ENCODE peak calls at places on chromosome 20, in ten cellular contexts. R is ovary, U is cardiac muscle cell, P is IMR-90, H is heart left ventricle, D is BE2C, Z is HepG2, W is left lung, F is brain microvascular endothelial cell, J is astrocyte. B is an unnamed sample. For H3K27me3, the result is how much of the 10 kb centered on the place peaks cover.

GRCh38 chr20:57657537-57658446 is 37.6 kb upstream of the ZBP1 start:
- DNase-seq in R (no peak), U (no peak), P (no peak), H (peak), D (no peak), Z (peak), W (peak), F (no peak), J (no peak), B (peak)

GRCh38 chr20:25056601-25057233 is 1.2 kb downstream of the ACSS1 start:
- DNase-seq in R (peak), U (peak), P (no peak), H (peak), D (no peak), Z (no peak), W (peak), F (no peak), J (no peak), B (no peak)

GRCh38 chr20:31661625-31662371 is 24.1 kb downstream of the COX4I2 start:
- DNase-seq in R (peak), U (peak), P (peak), H (peak), D (peak), Z (peak), W (peak), F (peak), J (peak), B (peak)

GRCh38 chr20:41218466-41218865 is 81.1 kb downstream of the PLCG1 start:
- DNase-seq in R (no peak), U (peak), P (peak), H (no peak), D (no peak), Z (no peak), W (no peak), F (peak), J (peak), B (peak)

GRCh38 chr20:46688151-46689081 is 828 bp downstream of the TP53RK start:
- DNase-seq in R (no peak), U (peak), P (peak), H (no peak), D (no peak), Z (no peak), W (no peak), F (peak), J (peak), B (peak)

GRCh38 chr20:14333734-14334133 is 3.7 kb downstream of the FLRT3 start:
- DNase-seq in R (no peak), U (no peak), P (no peak), H (no peak), D (no peak), Z (no peak), W (no peak), F (no peak), J (no peak), B (no peak)

GRCh38 chr20:51026317-51026716 is 3.4 kb upstream of the KCNG1 start:
- DNase-seq in R (no peak), U (no peak), P (no peak), H (no peak), D (no peak), Z (no peak), W (no peak), F (no peak), J (no peak), B (no peak)

GRCh38 chr20:44572551-44573500 is 9.6 kb upstream of the PKIG start:
- DNase-seq in R (peak), U (peak), P (peak), H (peak), D (no peak), Z (no peak), W (no peak), F (peak), J (peak), B (peak)

GRCh38 chr20:51440589-51440988 is 101.9 kb downstream of the NFATC2 start:
- DNase-seq in R (no peak), U (no peak), P (no peak), H (no peak), D (no peak), Z (no peak), W (no peak), F (no peak), J (no peak), B (no peak)

GRCh38 chr20:2385026-2385425 is 4.3 kb downstream of the TGM6 start:
- DNase-seq in R (no peak), U (no peak), P (no peak), H (no peak), D (no peak), Z (no peak), W (no peak), F (no peak), J (peak), B (no peak)

DNA sequence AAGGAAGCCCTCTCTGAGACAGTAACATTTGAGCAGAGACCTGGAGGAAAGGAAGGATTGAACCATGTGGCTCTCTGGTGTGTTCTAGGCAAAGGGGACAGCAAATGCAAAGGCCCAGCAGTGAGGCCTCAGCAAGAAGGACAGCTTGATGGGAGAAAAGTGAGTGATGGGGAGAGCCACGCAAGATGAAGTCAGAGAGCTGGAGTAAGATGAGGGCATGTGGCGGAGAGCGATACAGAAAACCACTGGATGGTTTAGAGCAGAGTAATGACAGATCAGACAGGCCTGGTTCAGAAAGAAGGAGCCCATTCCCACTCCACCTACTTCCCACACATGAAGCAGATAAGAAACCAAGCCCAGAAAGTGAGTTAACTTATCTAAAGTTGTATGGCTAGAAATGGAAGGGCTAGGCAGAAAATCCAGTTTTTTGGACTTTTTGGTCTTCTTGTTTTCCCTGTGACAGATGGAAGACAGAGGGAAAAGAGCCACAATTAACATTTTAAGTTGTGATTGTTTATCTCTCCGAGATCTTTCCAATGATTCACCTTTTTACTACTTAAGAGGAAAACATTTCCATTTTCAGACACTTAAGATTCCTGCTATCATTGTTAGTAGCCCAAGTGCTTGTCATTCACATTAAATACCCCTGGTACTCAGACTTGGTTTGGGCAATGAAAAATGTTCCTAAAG is 723 bp upstream of the SNPH start:
- DNase-seq in R (no peak), U (no peak), P (no peak), H (no peak), D (no peak), Z (no peak), W (no peak), F (no peak), J (peak), B (peak)
- H3K4me3 ChIP-seq in R (peak), U (peak), P (peak), H (peak), D (no peak), Z (peak), W (peak), F (peak), J (peak), B (no peak)

GRCh38 chr20:48448601-48449384 is 379.0 kb downstream of the PREX1 start:
- DNase-seq in R (no peak), U (no peak), P (no peak), H (no peak), D (no peak), Z (no peak), W (no peak), F (no peak), J (peak), B (no peak)
- TF ChIP-seq CTCF in R (no peak), U (no peak), P (no peak), H (peak), D (no peak), Z (no peak), W (no peak), F (no peak), J (no peak), B (no peak)

DNA sequence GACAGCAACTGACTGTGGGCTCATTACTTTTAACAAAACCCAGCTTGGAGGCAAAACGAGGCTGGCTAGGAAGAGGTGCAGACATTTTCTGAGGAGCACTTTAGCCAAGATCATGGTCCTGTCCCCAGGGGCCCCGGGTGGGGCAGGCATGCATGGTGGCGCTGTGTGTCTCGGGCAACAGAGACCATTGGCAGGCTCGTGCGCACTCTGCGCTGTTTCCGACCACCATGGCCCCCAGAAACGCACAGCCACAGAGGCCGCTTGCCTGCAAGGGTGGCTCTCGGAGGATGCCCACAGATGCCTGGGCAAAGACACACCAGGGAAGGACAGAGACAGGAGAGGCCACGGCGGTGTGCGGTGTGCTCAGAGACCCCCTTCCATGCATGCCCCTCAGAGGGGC is 6.7 kb downstream of the BHLHE23 start:
- DNase-seq in R (no peak), U (no peak), P (no peak), H (no peak), D (no peak), Z (no peak), W (no peak), F (no peak), J (no peak), B (no peak)
- H3K27me3 ChIP-seq in R (under half), U (half or more), P (half or more), H (half or more), D (half or more), Z (half or more), W (under half), F (half or more), J (half or more), B (under half)

GRCh38 chr20:59435496-59435895 is 135.1 kb downstream of the EDN3 start:
- DNase-seq in R (no peak), U (no peak), P (no peak), H (no peak), D (no peak), Z (no peak), W (no peak), F (no peak), J (no peak), B (no peak)
- H3K4me3 ChIP-seq in R (no peak), U (no peak), P (no peak), H (no peak), D (no peak), Z (no peak), W (no peak), F (no peak), J (no peak), B (no peak)

GRCh38 chr20:48421547-48421946 is 406.3 kb downstream of the PREX1 start:
- DNase-seq in R (no peak), U (no peak), P (no peak), H (no peak), D (no peak), Z (no peak), W (no peak), F (no peak), J (no peak), B (no peak)
- TF ChIP-seq CTCF in R (no peak), U (no peak), P (no peak), H (no peak), D (peak), Z (peak), W (no peak), F (no peak), J (no peak), B (no peak)

GRCh38 chr20:23086931-23087411 is 847 bp upstream of the CD93 start:
- DNase-seq in R (peak), U (no peak), P (no peak), H (peak), D (no peak), Z (no peak), W (peak), F (no peak), J (no peak), B (no peak)
- H3K27me3 ChIP-seq in R (under half), U (under half), P (under half), H (under half), D (under half), Z (under half), W (under half), F (under half), J (under half), B (under half)

GRCh38 chr20:61802721-61803311 is 262.9 kb downstream of the TAF4 start:
- DNase-seq in R (no peak), U (no peak), P (no peak), H (no peak), D (no peak), Z (no peak), W (no peak), F (no peak), J (no peak), B (no peak)

GRCh38 chr20:61803416-61803902 is 262.2 kb downstream of the TAF4 start:
- DNase-seq in R (no peak), U (no peak), P (no peak), H (no peak), D (no peak), Z (no peak), W (no peak), F (no peak), J (peak), B (no peak)

GRCh38 chr20:61804896-61805295 is 260.8 kb downstream of the TAF4 start:
- DNase-seq in R (no peak), U (no peak), P (no peak), H (no peak), D (no peak), Z (no peak), W (no peak), F (no peak), J (peak), B (no peak)

GRCh38 chr20:61805365-61805764 is 260.3 kb downstream of the TAF4 start:
- DNase-seq in R (no peak), U (no peak), P (no peak), H (no peak), D (no peak), Z (no peak), W (no peak), F (no peak), J (no peak), B (no peak)

GRCh38 chr20:61803903-61804804 is 261.5 kb downstream of the TAF4 start:
- DNase-seq in R (peak), U (peak), P (peak), H (no peak), D (no peak), Z (no peak), W (no peak), F (no peak), J (peak), B (no peak)
- H3K4me3 ChIP-seq in R (no peak), U (no peak), P (peak), H (no peak), D (no peak), Z (no peak), W (no peak), F (no peak), J (no peak), B (no peak)

DNA sequence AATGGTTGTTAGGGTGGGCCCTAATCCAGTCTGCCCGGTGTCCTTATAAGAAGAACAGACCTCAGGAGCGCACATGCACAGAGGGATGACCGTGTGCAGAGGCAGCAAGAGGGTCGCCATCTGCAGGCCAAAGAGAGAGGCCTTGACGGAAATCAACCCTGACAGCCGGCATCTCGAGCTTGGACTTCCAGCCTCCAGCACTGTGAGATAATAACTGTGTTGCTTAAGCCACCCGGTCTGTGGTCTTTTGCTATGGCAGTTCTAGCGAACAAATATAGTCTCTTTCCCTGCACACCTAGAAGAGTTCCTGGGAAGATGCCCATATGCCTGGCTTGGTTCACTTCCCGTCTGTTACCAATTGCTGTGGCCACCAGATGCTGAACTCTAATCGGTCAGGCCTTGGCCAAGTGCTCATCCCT is 35.3 kb upstream of the PTGIS start:
- DNase-seq in R (peak), U (peak), P (peak), H (no peak), D (peak), Z (peak), W (no peak), F (peak), J (peak), B (no peak)
- TF ChIP-seq CTCF in R (peak), U (peak), P (peak), H (peak), D (peak), Z (peak), W (no peak), F (peak), J (peak), B (peak)

DNA sequence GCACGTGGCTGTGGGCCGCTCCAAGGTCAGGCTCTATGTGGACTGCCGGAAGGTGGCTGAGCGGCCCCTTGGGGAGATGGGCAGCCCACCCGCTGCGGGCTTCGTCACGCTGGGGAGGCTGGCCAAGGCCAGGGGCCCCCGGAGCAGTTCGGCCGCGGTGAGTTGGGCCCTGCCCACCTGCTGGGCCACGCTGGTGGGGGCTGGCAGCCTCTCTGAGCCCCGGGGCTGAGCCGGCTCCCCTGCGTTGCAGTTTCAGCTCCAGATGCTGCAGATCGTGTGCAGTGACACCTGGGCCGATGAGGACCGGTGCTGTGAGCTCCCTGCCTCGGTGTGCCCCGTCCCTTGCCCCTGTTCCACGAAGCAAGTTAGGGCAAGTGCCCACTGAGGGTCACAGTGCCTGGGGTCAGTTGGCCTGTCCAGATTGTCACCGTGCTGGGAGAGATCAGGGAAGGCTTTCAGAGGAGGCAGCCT is 27.1 kb downstream of the COL20A1 start:
- DNase-seq in R (no peak), U (no peak), P (no peak), H (peak), D (peak), Z (no peak), W (no peak), F (no peak), J (no peak), B (no peak)
- H3K27me3 ChIP-seq in R (under half), U (under half), P (half or more), H (under half), D (under half), Z (under half), W (under half), F (under half), J (under half), B (under half)

GRCh38 chr20:36571564-36572504 is 1.6 kb upstream of the TGIF2 start:
- DNase-seq in R (no peak), U (no peak), P (no peak), H (no peak), D (no peak), Z (peak), W (no peak), F (no peak), J (no peak), B (no peak)

GRCh38 chr20:36573798-36574277 is 441 bp downstream of the TGIF2 start:
- DNase-seq in R (peak), U (no peak), P (no peak), H (peak), D (no peak), Z (peak), W (peak), F (no peak), J (no peak), B (no peak)

GRCh38 chr20:36573103-36573797 is at the start of gene TGIF2:
- DNase-seq in R (peak), U (peak), P (peak), H (peak), D (peak), Z (peak), W (peak), F (peak), J (peak), B (peak)

GRCh38 chr20:36574278-36575065 is 1.1 kb downstream of the TGIF2 start:
- DNase-seq in R (peak), U (peak), P (peak), H (peak), D (peak), Z (peak), W (peak), F (peak), J (peak), B (peak)

DNA sequence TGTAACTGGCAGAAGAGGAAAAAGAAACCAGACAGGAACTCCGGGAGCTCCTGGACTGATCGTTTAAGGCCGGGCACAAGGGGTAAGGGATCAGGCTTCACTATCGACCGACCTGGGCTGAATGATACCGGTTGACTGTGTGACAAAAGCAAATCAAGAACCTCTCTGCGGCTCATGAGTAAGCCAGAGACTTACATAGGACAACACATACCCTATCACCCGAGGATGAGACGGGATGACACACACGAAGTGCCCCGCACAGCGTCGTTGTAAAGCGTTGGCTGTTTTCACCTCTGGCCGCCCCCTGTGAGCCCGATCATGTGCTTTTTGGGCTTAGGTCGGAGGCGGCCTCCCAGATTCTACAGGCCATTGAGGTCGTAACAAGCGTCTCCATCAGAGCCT is 695 bp upstream of the TGIF2 start:
- DNase-seq in R (no peak), U (peak), P (peak), H (peak), D (no peak), Z (peak), W (no peak), F (peak), J (peak), B (peak)
- H3K4me3 ChIP-seq in R (peak), U (peak), P (peak), H (peak), D (no peak), Z (peak), W (peak), F (peak), J (peak), B (peak)